ENCODE peak calls at places on chromosome 9, in four cellular contexts. One of them, this sample, is unnamed.

GRCh38 chr9:103319979-103320378 is 324.8 kb downstream of the CYLC2 start:
- DNase-seq in GM23248: no peak
- DNase-seq in MM.1S: no peak
- DNase-seq in A673: peak
- DNase-seq in this sample: no peak

GRCh38 chr9:137445275-137445807 is 4.2 kb upstream of the ENTPD8 start:
- DNase-seq in GM23248: peak
- DNase-seq in MM.1S: peak
- DNase-seq in A673: peak
- DNase-seq in this sample: peak

GRCh38 chr9:131739192-131739961 is 499 bp downstream of the RAPGEF1 start:
- DNase-seq in GM23248: peak
- DNase-seq in MM.1S: peak
- DNase-seq in A673: peak
- DNase-seq in this sample: peak

GRCh38 chr9:12426198-12426864 is 266.9 kb upstream of the TYRP1 start:
- DNase-seq in GM23248: peak
- DNase-seq in MM.1S: no peak
- DNase-seq in A673: peak
- DNase-seq in this sample: no peak

GRCh38 chr9:98861881-98862501 is 54.5 kb downstream of the GALNT12 start:
- DNase-seq in GM23248: peak
- DNase-seq in MM.1S: no peak
- DNase-seq in A673: no peak
- DNase-seq in this sample: no peak

GRCh38 chr9:97632406-97632991 is 669 bp downstream of the TSTD2 start:
- DNase-seq in GM23248: peak
- DNase-seq in MM.1S: no peak
- DNase-seq in A673: peak
- DNase-seq in this sample: peak

GRCh38 chr9:13088734-13089427 is 190.6 kb downstream of the MPDZ start:
- DNase-seq in GM23248: peak
- DNase-seq in MM.1S: no peak
- DNase-seq in A673: peak
- DNase-seq in this sample: peak

GRCh38 chr9:112819635-112820496 is 69.3 kb downstream of the SNX30 start:
- DNase-seq in GM23248: peak
- DNase-seq in MM.1S: peak
- DNase-seq in A673: peak
- DNase-seq in this sample: peak

GRCh38 chr9:2872941-2873323 is 29.0 kb upstream of the PUM3 start:
- DNase-seq in GM23248: no peak
- DNase-seq in MM.1S: no peak
- DNase-seq in A673: no peak
- DNase-seq in this sample: no peak

GRCh38 chr9:117720555-117720954 is 16.4 kb downstream of the TLR4 start:
- DNase-seq in GM23248: peak
- DNase-seq in MM.1S: no peak
- DNase-seq in A673: no peak
- DNase-seq in this sample: no peak

GRCh38 chr9:8863886-8864881 is 1064.6 kb upstream of the DMAC1 start:
- DNase-seq in GM23248: no peak
- DNase-seq in MM.1S: no peak
- DNase-seq in A673: no peak
- DNase-seq in this sample: no peak

GRCh38 chr9:35680331-35681105 is 6.8 kb downstream of the CA9 start:
- DNase-seq in GM23248: peak
- DNase-seq in MM.1S: no peak
- DNase-seq in A673: no peak
- DNase-seq in this sample: no peak

GRCh38 chr9:126146254-126147145 is 180.1 kb upstream of the MVB12B start:
- DNase-seq in GM23248: peak
- DNase-seq in MM.1S: no peak
- DNase-seq in A673: peak
- DNase-seq in this sample: peak

GRCh38 chr9:116605904-116606341 is 81.2 kb upstream of the TRIM32 start:
- DNase-seq in GM23248: peak
- DNase-seq in MM.1S: no peak
- DNase-seq in A673: no peak
- DNase-seq in this sample: no peak

GRCh38 chr9:87742813-87743428 is 17.0 kb downstream of the CTSL start:
- DNase-seq in GM23248: peak
- DNase-seq in MM.1S: no peak
- DNase-seq in A673: peak
- DNase-seq in this sample: no peak

GRCh38 chr9:23851024-23851629 is 25.1 kb upstream of the ELAVL2 start:
- DNase-seq in GM23248: peak
- DNase-seq in MM.1S: no peak
- DNase-seq in A673: no peak
- DNase-seq in this sample: no peak

GRCh38 chr9:113590389-113590788 is 126.9 kb downstream of the RGS3 start:
- DNase-seq in GM23248: no peak
- DNase-seq in MM.1S: no peak
- DNase-seq in A673: no peak
- DNase-seq in this sample: no peak

GRCh38 chr9:128940271-128940921 is 7.0 kb downstream of the DOLK start:
- DNase-seq in GM23248: no peak
- DNase-seq in MM.1S: no peak
- DNase-seq in A673: no peak
- DNase-seq in this sample: no peak

GRCh38 chr9:114308361-114308950 is 14.4 kb upstream of the ORM1 start:
- DNase-seq in GM23248: no peak
- DNase-seq in MM.1S: no peak
- DNase-seq in A673: no peak
- DNase-seq in this sample: no peak

GRCh38 chr9:90632680-90633207 is 9.9 kb downstream of the DIRAS2 start:
- DNase-seq in GM23248: no peak
- DNase-seq in MM.1S: no peak
- DNase-seq in A673: no peak
- DNase-seq in this sample: no peak

GRCh38 chr9:131578778-131579504 is 33.6 kb downstream of the PRRT1B start:
- DNase-seq in GM23248: no peak
- DNase-seq in MM.1S: no peak
- DNase-seq in A673: no peak
- DNase-seq in this sample: no peak

GRCh38 chr9:121650220-121651013 is 1.0 kb upstream of the DAB2IP start:
- DNase-seq in GM23248: peak
- DNase-seq in MM.1S: no peak
- DNase-seq in A673: peak
- DNase-seq in this sample: peak

GRCh38 chr9:34591911-34592866 is 2.7 kb upstream of the CNTFR start:
- DNase-seq in GM23248: no peak
- DNase-seq in MM.1S: no peak
- DNase-seq in A673: no peak
- DNase-seq in this sample: no peak
- TF ChIP-seq EZH2 in GM23248: peak
- TF ChIP-seq EZH2 in MM.1S: no peak
- TF ChIP-seq EZH2 in A673: no peak
- TF ChIP-seq EZH2 in this sample: no peak

GRCh38 chr9:89498845-89499480 is 1.1 kb upstream of the SEMA4D start:
- DNase-seq in GM23248: no peak
- DNase-seq in MM.1S: peak
- DNase-seq in A673: no peak
- DNase-seq in this sample: peak
- TF ChIP-seq EZH2 in GM23248: no peak
- TF ChIP-seq EZH2 in MM.1S: no peak
- TF ChIP-seq EZH2 in A673: no peak
- TF ChIP-seq EZH2 in this sample: no peak

GRCh38 chr9:130473521-130473920 is 28.8 kb downstream of the ASS1 start:
- DNase-seq in GM23248: no peak
- DNase-seq in MM.1S: no peak
- DNase-seq in A673: no peak
- DNase-seq in this sample: no peak
- TF ChIP-seq EZH2 in GM23248: no peak
- TF ChIP-seq EZH2 in MM.1S: no peak
- TF ChIP-seq EZH2 in A673: no peak
- TF ChIP-seq EZH2 in this sample: no peak

DNA sequence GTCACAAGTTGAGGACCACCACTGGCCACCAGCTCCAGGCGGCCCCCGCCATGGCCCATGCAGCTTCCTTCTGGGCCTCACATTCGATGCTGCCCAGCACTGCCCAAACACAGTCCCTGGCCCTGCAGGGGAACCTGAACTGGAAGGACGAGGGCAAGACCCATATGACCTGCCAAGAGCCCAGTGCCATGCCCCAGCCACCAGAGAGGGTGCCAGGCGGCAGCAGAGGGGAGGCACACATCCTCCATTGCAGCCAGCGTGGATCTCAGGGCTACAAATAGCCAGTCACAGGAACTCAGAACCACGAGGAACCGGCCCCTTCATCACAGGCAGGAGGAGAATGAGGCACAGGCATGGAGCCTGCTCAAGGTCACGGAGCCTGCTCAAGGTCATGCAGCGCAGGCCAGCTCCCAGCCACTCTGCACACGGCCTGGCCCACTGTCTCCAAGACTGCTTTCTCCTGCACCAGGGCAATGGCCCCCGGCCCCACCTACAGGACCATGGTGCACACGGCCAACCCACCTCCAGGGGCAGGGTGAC is 69.6 kb downstream of the SEMA4D start:
- DNase-seq in GM23248: no peak
- DNase-seq in MM.1S: no peak
- DNase-seq in A673: no peak
- DNase-seq in this sample: no peak
- TF ChIP-seq EZH2 in GM23248: no peak
- TF ChIP-seq EZH2 in MM.1S: no peak
- TF ChIP-seq EZH2 in A673: no peak
- TF ChIP-seq EZH2 in this sample: no peak

GRCh38 chr9:132995906-132996305 is 17.4 kb downstream of the GFI1B start:
- DNase-seq in GM23248: no peak
- DNase-seq in MM.1S: no peak
- DNase-seq in A673: no peak
- DNase-seq in this sample: no peak
- TF ChIP-seq EZH2 in GM23248: no peak
- TF ChIP-seq EZH2 in MM.1S: no peak
- TF ChIP-seq EZH2 in A673: no peak
- TF ChIP-seq EZH2 in this sample: no peak

DNA sequence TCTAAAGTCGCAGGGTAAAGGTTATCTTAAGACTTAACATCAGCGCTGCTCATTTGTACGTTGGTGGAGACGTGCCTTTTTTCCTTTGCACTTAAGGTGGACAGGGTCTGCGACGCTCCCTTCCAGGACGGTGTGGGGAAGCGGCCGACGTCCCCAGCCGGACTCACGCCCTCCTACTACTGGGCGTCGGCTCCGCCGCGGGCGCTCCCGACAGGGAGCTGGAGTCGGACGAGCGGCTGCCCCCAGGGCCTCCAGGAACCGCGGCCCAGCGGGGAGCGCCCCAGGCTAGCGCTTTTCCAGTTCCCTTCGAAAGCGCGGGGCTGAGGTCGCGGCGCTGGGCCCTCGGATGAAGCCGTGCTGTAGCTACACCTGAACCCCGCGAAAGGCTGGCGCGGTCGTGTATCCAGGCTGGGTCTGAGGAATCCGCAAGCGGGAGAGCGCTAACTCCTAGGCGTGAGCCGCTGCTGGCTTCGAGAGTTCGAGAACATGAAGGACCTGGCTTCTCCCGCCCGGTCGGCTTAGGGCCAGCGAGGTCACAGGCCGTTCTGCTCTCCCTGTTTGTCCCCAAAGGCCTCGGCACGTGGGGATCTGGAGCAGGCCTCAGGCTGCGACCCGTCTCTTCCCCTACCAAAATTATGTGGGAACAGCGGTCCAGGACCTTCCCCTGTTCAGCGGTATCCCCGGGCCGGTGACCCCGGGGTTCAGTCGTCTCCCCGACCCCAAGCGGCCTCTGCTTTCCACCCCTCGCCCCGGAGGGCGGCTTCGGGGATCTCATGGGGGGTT is 3.8 kb upstream of the DMRT3 start:
- DNase-seq in GM23248: no peak
- DNase-seq in MM.1S: no peak
- DNase-seq in A673: no peak
- DNase-seq in this sample: no peak
- TF ChIP-seq EZH2 in GM23248: peak
- TF ChIP-seq EZH2 in MM.1S: no peak
- TF ChIP-seq EZH2 in A673: peak
- TF ChIP-seq EZH2 in this sample: no peak

GRCh38 chr9:89603629-89604462 is 966 bp upstream of the GADD45G start:
- DNase-seq in GM23248: peak
- DNase-seq in MM.1S: peak
- DNase-seq in A673: peak
- DNase-seq in this sample: no peak

GRCh38 chr9:89604463-89605180 is at the start of gene GADD45G:
- DNase-seq in GM23248: peak
- DNase-seq in MM.1S: peak
- DNase-seq in A673: peak
- DNase-seq in this sample: peak

GRCh38 chr9:89601856-89602562 is 2.8 kb upstream of the GADD45G start:
- DNase-seq in GM23248: no peak
- DNase-seq in MM.1S: no peak
- DNase-seq in A673: no peak
- DNase-seq in this sample: no peak

GRCh38 chr9:89601306-89601705 is 3.5 kb upstream of the GADD45G start:
- DNase-seq in GM23248: no peak
- DNase-seq in MM.1S: no peak
- DNase-seq in A673: no peak
- DNase-seq in this sample: no peak

GRCh38 chr9:89602978-89603628 is 1.7 kb upstream of the GADD45G start:
- DNase-seq in GM23248: peak
- DNase-seq in MM.1S: peak
- DNase-seq in A673: peak
- DNase-seq in this sample: peak
- TF ChIP-seq EZH2 in GM23248: no peak
- TF ChIP-seq EZH2 in MM.1S: no peak
- TF ChIP-seq EZH2 in A673: peak
- TF ChIP-seq EZH2 in this sample: no peak

This sample was measured in DND-41.